ENCODE peak calls at places on chromosomes 5 and 9, in nine cellular contexts. C is Kasumi-1, Q is NCI-H2081, Z is iris pigment epithelial cell, H is ELF-1, U is GM18507, L is lung microvascular endothelial cell, V is D341Med, I is NCI-H1417. E is an unnamed sample.

GRCh38 chr5:107303163-107303562 is 367.6 kb downstream of the EFNA5 start:
- DNase-seq in H (no peak), V (no peak), L (no peak), U (no peak), Z (no peak), C (no peak), Q (no peak), I (no peak), E (no peak)

GRCh38 chr5:43020294-43020711 is 19.8 kb downstream of the ANXA2R start:
- DNase-seq in U (no peak), V (peak; percentile 33), L (no peak), I (peak; percentile 92), Z (peak; percentile 67), Q (peak; percentile 57), H (peak; percentile 46), C (peak; percentile 54), E (peak; percentile 42)

GRCh38 chr5:83475540-83476469 is 4.3 kb downstream of the VCAN start:
- DNase-seq in C (no peak), U (no peak), H (peak; percentile 31), Q (no peak), I (peak; percentile 54), Z (peak; percentile 95), V (no peak), L (peak; percentile 39), E (peak; percentile 60)

GRCh38 chr5:1007221-1007680 is 1.4 kb upstream of the NKD2 start:
- DNase-seq in C (no peak), Q (no peak), U (no peak), Z (no peak), L (no peak), V (no peak), H (peak; percentile 47), I (no peak), E (no peak)

GRCh38 chr5:138542120-138542955 is 698 bp downstream of the ETF1 start:
- DNase-seq in L (peak; percentile 24), Q (no peak), U (no peak), Z (no peak), H (peak; percentile 26), V (peak; percentile 27), C (no peak), I (peak; percentile 28), E (no peak)

GRCh38 chr5:128241071-128241695 is 157.6 kb downstream of the SLC12A2 start:
- DNase-seq in V (no peak), Q (no peak), H (no peak), L (no peak), C (no peak), U (no peak), Z (peak; percentile 45), I (no peak), E (no peak)

GRCh38 chr5:87825583-87825982 is 412.9 kb upstream of the CCNH start:
- DNase-seq in V (no peak), H (no peak), Q (no peak), U (no peak), C (no peak), I (peak; percentile 10), Z (no peak), L (no peak), E (no peak)

GRCh38 chr5:159727167-159727566 is 189.1 kb upstream of the ADRA1B start:
- DNase-seq in I (no peak), V (no peak), C (no peak), Z (no peak), U (no peak), L (no peak), H (no peak), Q (no peak), E (no peak)

GRCh38 chr5:111762895-111763294 is 5.9 kb upstream of the NREP start:
- DNase-seq in U (no peak), H (no peak), Q (no peak), L (no peak), C (no peak), I (peak; percentile 35), Z (no peak), V (no peak), E (no peak)

GRCh38 chr5:96823900-96824351 is 16.2 kb upstream of the ERAP1 start:
- DNase-seq in C (no peak), L (peak; percentile 86), H (no peak), I (peak; percentile 44), V (no peak), Q (no peak), U (no peak), Z (peak; percentile 90), E (no peak)

GRCh38 chr5:12848709-12849108 is 944.5 kb upstream of the CTNND2 start:
- DNase-seq in I (no peak), L (no peak), C (no peak), Z (no peak), H (no peak), V (no peak), U (no peak), Q (no peak), E (no peak)

GRCh38 chr5:67173959-67174358 is 22.6 kb downstream of the CD180 start:
- DNase-seq in L (no peak), C (no peak), V (no peak), I (no peak), H (no peak), Q (no peak), Z (peak; percentile 19), U (no peak), E (no peak)

GRCh38 chr9:111803924-111804323 is 9.2 kb upstream of the SHOC1 start:
- DNase-seq in L (no peak), U (no peak), C (no peak), Q (no peak), V (no peak), I (no peak), H (no peak), Z (no peak), E (no peak)

GRCh38 chr5:149317281-149318048 is 27.8 kb upstream of the GRPEL2 start:
- DNase-seq in Z (peak; percentile 51), H (peak; percentile 30), V (peak; percentile 60), C (peak; percentile 70), L (peak; percentile 57), I (peak; percentile 55), U (peak; percentile 35), Q (no peak), E (peak; percentile 51)

GRCh38 chr5:89287964-89288363 is 405.0 kb upstream of the MEF2C start:
- DNase-seq in Q (no peak), L (no peak), V (no peak), H (no peak), I (no peak), C (no peak), Z (no peak), U (no peak), E (peak; percentile 82)

GRCh38 chr5:61697811-61698587 is 365.9 kb downstream of the ZSWIM6 start:
- DNase-seq in V (no peak), U (no peak), Z (no peak), H (peak; percentile 7), C (no peak), Q (no peak), L (no peak), I (no peak), E (peak; percentile 7)

GRCh38 chr5:169450464-169450863 is 133.1 kb upstream of the SPDL1 start:
- DNase-seq in U (no peak), I (no peak), V (no peak), L (no peak), C (no peak), H (no peak), Z (peak; percentile 15), Q (no peak), E (no peak)

GRCh38 chr9:86843182-86843581 is 104.1 kb downstream of the GAS1 start:
- DNase-seq in U (no peak), Q (no peak), C (no peak), H (no peak), I (no peak), Z (peak; percentile 15), V (no peak), L (no peak), E (no peak)

GRCh38 chr9:4386819-4387218 is 87.0 kb upstream of the GLIS3 start:
- DNase-seq in C (no peak), Z (no peak), Q (no peak), V (no peak), U (no peak), H (no peak), L (peak; percentile 4), I (no peak), E (no peak)

GRCh38 chr9:137000177-137000930 is 4.0 kb upstream of the CLIC3 start:
- DNase-seq in Z (peak; percentile 93), I (no peak), L (peak; percentile 45), Q (no peak), U (peak; percentile 58), H (no peak), C (peak; percentile 57), V (no peak), E (no peak)

E was measured in NCI-H82.